ENCODE peak calls at places on chromosomes 6 and 20, in four cellular contexts. One of them, this sample, is unnamed.

GRCh38 chr6:32666420-32667300 is at the start of gene HLA-DQB1:
- DNase-seq in heart left ventricle: peak; percentile 57
- DNase-seq in prostate gland: peak; percentile 20
- DNase-seq in left ventricle myocardium inferior: no peak
- DNase-seq in this sample: peak; percentile 41

GRCh38 chr6:18388942-18389341 is 1.8 kb downstream of the RNF144B start:
- DNase-seq in heart left ventricle: no peak
- DNase-seq in prostate gland: peak; percentile 57
- DNase-seq in left ventricle myocardium inferior: no peak
- DNase-seq in this sample: no peak

GRCh38 chr6:157217198-157217893 is 106.0 kb downstream of the TMEM242 start:
- DNase-seq in heart left ventricle: no peak
- DNase-seq in prostate gland: no peak
- DNase-seq in left ventricle myocardium inferior: no peak
- DNase-seq in this sample: no peak

GRCh38 chr20:19889011-19889953 is 127.9 kb upstream of the NAA20 start:
- DNase-seq in heart left ventricle: peak; percentile 76
- DNase-seq in prostate gland: peak; percentile 34
- DNase-seq in left ventricle myocardium inferior: peak; percentile 56
- DNase-seq in this sample: peak; percentile 58

GRCh38 chr6:134457941-134458340 is 140.0 kb upstream of the SGK1 start:
- DNase-seq in heart left ventricle: no peak
- DNase-seq in prostate gland: no peak
- DNase-seq in left ventricle myocardium inferior: no peak
- DNase-seq in this sample: no peak

GRCh38 chr20:61764471-61765020 is 301.1 kb downstream of the TAF4 start:
- DNase-seq in heart left ventricle: no peak
- DNase-seq in prostate gland: no peak
- DNase-seq in left ventricle myocardium inferior: no peak
- DNase-seq in this sample: peak; percentile 21

GRCh38 chr6:19180348-19181073 is 656.7 kb upstream of the ID4 start:
- DNase-seq in heart left ventricle: peak; percentile 80
- DNase-seq in prostate gland: peak; percentile 8
- DNase-seq in left ventricle myocardium inferior: peak; percentile 63
- DNase-seq in this sample: peak; percentile 40

GRCh38 chr20:34621383-34622367 is 55.2 kb downstream of the PIGU start:
- DNase-seq in heart left ventricle: no peak
- DNase-seq in prostate gland: no peak
- DNase-seq in left ventricle myocardium inferior: no peak
- DNase-seq in this sample: no peak

GRCh38 chr6:72422126-72422680 is 199.7 kb upstream of the KCNQ5 start:
- DNase-seq in heart left ventricle: no peak
- DNase-seq in prostate gland: no peak
- DNase-seq in left ventricle myocardium inferior: no peak
- DNase-seq in this sample: no peak

GRCh38 chr6:107712523-107713213 is 111.4 kb downstream of the SCML4 start:
- DNase-seq in heart left ventricle: no peak
- DNase-seq in prostate gland: no peak
- DNase-seq in left ventricle myocardium inferior: no peak
- DNase-seq in this sample: no peak

GRCh38 chr6:7723041-7723447 is 2.9 kb upstream of the BMP6 start:
- DNase-seq in heart left ventricle: peak; percentile 65
- DNase-seq in prostate gland: peak; percentile 70
- DNase-seq in left ventricle myocardium inferior: peak; percentile 82
- DNase-seq in this sample: peak; percentile 48

GRCh38 chr20:19944772-19945459 is 72.2 kb upstream of the NAA20 start:
- DNase-seq in heart left ventricle: no peak
- DNase-seq in prostate gland: no peak
- DNase-seq in left ventricle myocardium inferior: no peak
- DNase-seq in this sample: no peak

GRCh38 chr6:119612176-119612870 is 262.8 kb upstream of the MAN1A1 start:
- DNase-seq in heart left ventricle: no peak
- DNase-seq in prostate gland: no peak
- DNase-seq in left ventricle myocardium inferior: no peak
- DNase-seq in this sample: no peak

GRCh38 chr6:44657201-44657824 is 269.8 kb downstream of the CDC5L start:
- DNase-seq in heart left ventricle: no peak
- DNase-seq in prostate gland: no peak
- DNase-seq in left ventricle myocardium inferior: no peak
- DNase-seq in this sample: no peak

GRCh38 chr20:41138527-41139226 is 1.3 kb downstream of the PLCG1 start:
- DNase-seq in heart left ventricle: peak; percentile 36
- DNase-seq in prostate gland: no peak
- DNase-seq in left ventricle myocardium inferior: no peak
- DNase-seq in this sample: peak; percentile 32

GRCh38 chr6:100620085-100620484 is 155.4 kb upstream of the SIM1 start:
- DNase-seq in heart left ventricle: no peak
- DNase-seq in prostate gland: no peak
- DNase-seq in left ventricle myocardium inferior: no peak
- DNase-seq in this sample: no peak

GRCh38 chr6:83442752-83443151 is 11.9 kb upstream of the ME1 start:
- DNase-seq in heart left ventricle: no peak
- DNase-seq in prostate gland: no peak
- DNase-seq in left ventricle myocardium inferior: no peak
- DNase-seq in this sample: no peak

GRCh38 chr6:150741633-150742200 is 123.8 kb upstream of the MTHFD1L start:
- DNase-seq in heart left ventricle: peak; percentile 25
- DNase-seq in prostate gland: no peak
- DNase-seq in left ventricle myocardium inferior: no peak
- DNase-seq in this sample: no peak

GRCh38 chr20:57004416-57004815 is 262.0 kb downstream of the BMP7 start:
- DNase-seq in heart left ventricle: no peak
- DNase-seq in prostate gland: no peak
- DNase-seq in left ventricle myocardium inferior: no peak
- DNase-seq in this sample: no peak

GRCh38 chr6:112320561-112321300 is 26.4 kb upstream of the RFPL4B start:
- DNase-seq in heart left ventricle: no peak
- DNase-seq in prostate gland: no peak
- DNase-seq in left ventricle myocardium inferior: no peak
- DNase-seq in this sample: no peak

GRCh38 chr6:146785001-146785585 is 186.3 kb downstream of the ADGB start:
- DNase-seq in heart left ventricle: no peak
- DNase-seq in prostate gland: no peak
- DNase-seq in left ventricle myocardium inferior: no peak
- DNase-seq in this sample: no peak

GRCh38 chr6:122568350-122568749 is 41.9 kb upstream of the PKIB start:
- DNase-seq in heart left ventricle: no peak
- DNase-seq in prostate gland: no peak
- DNase-seq in left ventricle myocardium inferior: no peak
- DNase-seq in this sample: no peak

GRCh38 chr6:35561113-35561512 is 48.4 kb upstream of the TULP1 start:
- DNase-seq in heart left ventricle: no peak
- DNase-seq in prostate gland: no peak
- DNase-seq in left ventricle myocardium inferior: no peak
- DNase-seq in this sample: no peak

GRCh38 chr6:121436172-121436965 is 923 bp downstream of the GJA1 start:
- DNase-seq in heart left ventricle: peak; percentile 22
- DNase-seq in prostate gland: peak; percentile 34
- DNase-seq in left ventricle myocardium inferior: no peak
- DNase-seq in this sample: no peak

GRCh38 chr6:135144678-135145508 is 36.2 kb upstream of the MYB start:
- DNase-seq in heart left ventricle: no peak
- DNase-seq in prostate gland: peak; percentile 11
- DNase-seq in left ventricle myocardium inferior: no peak
- DNase-seq in this sample: no peak

GRCh38 chr20:25058051-25058796 is at the start of gene ACSS1:
- DNase-seq in heart left ventricle: peak; percentile 80
- DNase-seq in prostate gland: peak; percentile 71
- DNase-seq in left ventricle myocardium inferior: peak; percentile 82
- DNase-seq in this sample: no peak

GRCh38 chr6:130600880-130601341 is 226.3 kb upstream of the SMLR1 start:
- DNase-seq in heart left ventricle: no peak
- DNase-seq in prostate gland: no peak
- DNase-seq in left ventricle myocardium inferior: no peak
- DNase-seq in this sample: no peak

GRCh38 chr6:83190596-83190995 is 2.5 kb downstream of the PGM3 start:
- DNase-seq in heart left ventricle: no peak
- DNase-seq in prostate gland: no peak
- DNase-seq in left ventricle myocardium inferior: no peak
- DNase-seq in this sample: no peak

GRCh38 chr6:100452998-100453397 is 11.7 kb downstream of the SIM1 start:
- DNase-seq in heart left ventricle: no peak
- DNase-seq in prostate gland: no peak
- DNase-seq in left ventricle myocardium inferior: no peak
- DNase-seq in this sample: no peak

GRCh38 chr6:14231071-14231483 is 113.5 kb downstream of the CD83 start:
- DNase-seq in heart left ventricle: no peak
- DNase-seq in prostate gland: peak; percentile 8
- DNase-seq in left ventricle myocardium inferior: no peak
- DNase-seq in this sample: no peak

GRCh38 chr6:73263570-73263909 is 544 bp upstream of the KHDC1 start:
- DNase-seq in heart left ventricle: no peak
- DNase-seq in prostate gland: no peak
- DNase-seq in left ventricle myocardium inferior: no peak
- DNase-seq in this sample: no peak

GRCh38 chr6:145245119-145245518 is 490.2 kb downstream of the EPM2A start:
- DNase-seq in heart left ventricle: no peak
- DNase-seq in prostate gland: no peak
- DNase-seq in left ventricle myocardium inferior: no peak
- DNase-seq in this sample: no peak

DNA sequence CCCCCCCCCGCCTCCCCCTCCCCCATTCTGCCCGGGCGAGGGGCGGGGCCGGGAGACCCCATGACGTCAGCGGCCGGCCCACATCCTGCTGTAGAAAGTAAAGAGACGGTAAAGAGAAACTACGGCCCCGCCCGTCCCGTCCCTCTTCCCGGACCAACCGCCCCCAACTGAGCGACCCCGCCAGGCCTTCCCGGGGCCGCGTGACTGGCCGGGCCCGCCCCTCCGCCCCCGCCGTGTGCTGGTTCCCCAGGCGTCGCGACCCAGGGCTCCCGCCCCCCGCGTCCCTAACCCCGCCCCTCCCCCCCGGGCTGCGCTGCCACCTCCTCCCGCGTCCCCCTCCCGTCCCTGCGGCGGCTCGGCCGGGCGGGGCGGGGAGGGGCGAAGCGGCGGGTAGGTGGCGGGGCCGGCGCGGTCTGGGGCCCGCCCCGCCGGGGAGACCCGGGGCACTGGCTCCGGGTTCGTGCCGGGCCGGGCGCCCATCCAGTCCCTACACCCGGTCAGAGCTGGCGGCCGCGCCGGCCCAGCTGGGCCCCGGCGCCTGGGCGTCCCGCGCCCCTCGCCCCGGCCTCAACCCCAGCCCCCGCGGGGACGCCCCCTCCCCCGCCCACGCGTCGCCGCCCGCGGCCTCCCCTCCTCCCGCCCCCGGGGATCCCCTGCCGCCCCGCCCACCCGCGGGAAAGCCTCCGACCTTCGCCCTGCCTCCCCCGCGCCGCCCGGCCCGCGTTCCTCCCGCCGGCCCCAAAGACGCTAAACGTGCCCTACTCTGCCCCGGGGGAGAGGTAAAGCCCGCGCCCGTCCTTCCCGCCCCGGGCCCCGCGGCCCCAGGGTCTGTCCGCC is 618 bp upstream of the HIVEP1 start:
- DNase-seq in heart left ventricle: peak; percentile 99
- DNase-seq in prostate gland: peak; percentile 98
- DNase-seq in left ventricle myocardium inferior: peak; percentile 99
- DNase-seq in this sample: peak; percentile 93
- H3K4me3 ChIP-seq in heart left ventricle: peak overlapping the region; percentile 83
- H3K4me3 ChIP-seq in prostate gland: peak overlapping the region; percentile 77
- H3K4me3 ChIP-seq in left ventricle myocardium inferior: peak overlapping the region; percentile 83
- H3K4me3 ChIP-seq in this sample: peak overlapping the region; percentile 71

GRCh38 chr6:38088010-38088409 is 268.5 kb downstream of the ZFAND3 start:
- DNase-seq in heart left ventricle: no peak
- DNase-seq in prostate gland: no peak
- DNase-seq in left ventricle myocardium inferior: no peak
- DNase-seq in this sample: no peak
- TF ChIP-seq CTCF in heart left ventricle: no peak
- TF ChIP-seq CTCF in prostate gland: no peak
- TF ChIP-seq CTCF in left ventricle myocardium inferior: no peak
- TF ChIP-seq CTCF in this sample: no peak

DNA sequence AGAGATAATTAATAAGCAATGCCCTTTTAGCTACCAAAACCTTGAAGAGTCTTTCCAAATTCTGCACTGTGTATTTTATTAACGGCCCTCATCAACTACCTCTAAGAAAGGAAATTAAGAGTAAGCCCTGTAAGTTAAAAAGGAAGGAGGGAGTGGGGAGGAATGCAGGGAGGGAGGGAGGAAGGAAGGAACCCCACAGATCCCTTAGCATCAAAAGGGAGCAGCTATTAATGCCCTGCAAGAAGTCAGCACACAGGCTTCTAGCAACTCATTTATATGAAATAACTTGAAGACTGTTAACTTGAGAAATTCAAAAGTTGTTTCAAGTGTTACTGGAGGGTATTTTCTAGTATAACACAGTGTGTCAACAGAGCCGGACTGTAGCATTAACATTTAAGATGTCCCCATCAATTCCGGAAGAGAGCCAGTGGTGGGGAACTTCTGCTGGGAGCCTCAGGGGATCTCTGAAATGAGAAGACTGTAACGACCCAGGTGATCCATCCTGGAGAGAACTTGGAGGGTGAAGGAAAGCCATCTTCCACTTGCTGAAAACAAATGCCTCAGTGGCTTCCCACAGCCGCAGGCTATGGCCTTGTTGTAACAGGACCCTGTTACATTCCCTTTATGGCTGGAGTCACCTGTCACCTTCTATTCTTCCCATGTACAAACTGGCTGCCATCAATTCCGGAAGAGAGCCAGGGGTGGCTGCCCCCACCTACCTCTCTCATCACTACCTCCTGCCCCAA is 33.2 kb downstream of the SLC22A23 start:
- DNase-seq in heart left ventricle: no peak
- DNase-seq in prostate gland: no peak
- DNase-seq in left ventricle myocardium inferior: no peak
- DNase-seq in this sample: no peak
- H3K27ac ChIP-seq in heart left ventricle: no peak overlapping the region
- H3K27ac ChIP-seq in prostate gland: no peak overlapping the region
- H3K27ac ChIP-seq in left ventricle myocardium inferior: no peak overlapping the region
- H3K27ac ChIP-seq in this sample: no peak overlapping the region

DNA sequence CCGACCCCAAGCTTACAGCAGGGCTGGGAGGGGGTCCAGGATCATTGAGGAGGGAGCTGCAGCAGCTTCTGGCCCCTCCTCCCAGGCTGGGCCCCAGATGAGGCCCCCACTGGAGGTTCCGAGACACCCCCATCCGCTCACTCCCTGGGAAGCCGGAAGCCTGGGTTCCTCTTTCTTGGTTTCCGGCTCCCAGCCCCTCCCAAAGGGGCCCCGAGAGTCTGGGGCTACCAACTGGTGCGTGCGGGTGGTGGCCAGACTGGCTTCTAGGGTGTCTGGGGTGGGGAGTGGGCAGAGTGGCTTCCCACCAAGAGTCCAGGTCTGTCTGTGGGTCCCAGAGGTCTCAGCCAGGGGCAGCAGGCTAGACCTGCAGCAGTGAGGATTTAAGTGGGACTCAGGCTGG is 2.2 kb downstream of the RGS19 start:
- DNase-seq in heart left ventricle: no peak
- DNase-seq in prostate gland: no peak
- DNase-seq in left ventricle myocardium inferior: peak; percentile 44
- DNase-seq in this sample: no peak
- H3K4me3 ChIP-seq in heart left ventricle: peak overlapping the region; percentile 15
- H3K4me3 ChIP-seq in prostate gland: no peak overlapping the region
- H3K4me3 ChIP-seq in left ventricle myocardium inferior: peak overlapping the region; percentile 90
- H3K4me3 ChIP-seq in this sample: peak overlapping the region; percentile 72

GRCh38 chr6:117399924-117400323 is 25.8 kb downstream of the ROS1 start:
- DNase-seq in heart left ventricle: no peak
- DNase-seq in prostate gland: no peak
- DNase-seq in left ventricle myocardium inferior: no peak
- DNase-seq in this sample: no peak
- TF ChIP-seq CTCF in heart left ventricle: no peak
- TF ChIP-seq CTCF in prostate gland: no peak
- TF ChIP-seq CTCF in left ventricle myocardium inferior: peak; percentile 41
- TF ChIP-seq CTCF in this sample: peak; percentile 13

This sample was measured in dorsolateral prefrontal cortex.